ENCODE peak calls at places on chromosomes 4 and X, in ten cellular contexts. K, T, F, Z, Y, U, B, C, O and V are unnamed samples. For H3K36me3, the result is how much of the 10 kb centered on the place peaks cover.

GRCh38 chr4:67744561-67745283 is 9.5 kb downstream of the GNRHR start:
- DNase-seq in K (peak), T (no peak), F (no peak), Z (no peak), Y (no peak), U (no peak), B (no peak), C (no peak), O (no peak), V (no peak)

GRCh38 chrX:153820601-153821000 is 9.7 kb downstream of the PDZD4 start:
- DNase-seq in K (no peak), T (no peak), F (no peak), Z (no peak), Y (no peak), U (peak), B (no peak), C (no peak), O (no peak), V (no peak)

GRCh38 chr4:165009493-165010227 is 22.1 kb upstream of the TRIM60 start:
- DNase-seq in K (no peak), T (no peak), F (no peak), Z (no peak), Y (no peak), U (no peak), B (no peak), C (no peak), O (no peak), V (no peak)

GRCh38 chr4:186723207-186724047 is at the start of gene FAT1:
- DNase-seq in K (peak), T (peak), F (peak), Z (peak), Y (no peak), U (no peak), B (peak), C (peak), O (peak), V (peak)

GRCh38 chr4:108166441-108167315 is 2.1 kb downstream of the LEF1 start:
- DNase-seq in K (no peak), T (peak), F (peak), Z (no peak), Y (no peak), U (peak), B (no peak), C (no peak), O (peak), V (peak)

GRCh38 chr4:63349674-63350025 is 1059.6 kb downstream of the TECRL start:
- DNase-seq in K (no peak), T (peak), F (no peak), Z (no peak), Y (no peak), U (no peak), B (no peak), C (no peak), O (no peak), V (no peak)

GRCh38 chr4:153521995-153522799 is 56.0 kb downstream of the TMEM131L start:
- DNase-seq in K (no peak), T (no peak), F (no peak), Z (no peak), Y (no peak), U (no peak), B (no peak), C (no peak), O (no peak), V (no peak)

GRCh38 chr4:78584863-78585576 is 33.5 kb downstream of the ANXA3 start:
- DNase-seq in K (peak), T (no peak), F (no peak), Z (no peak), Y (no peak), U (no peak), B (no peak), C (no peak), O (no peak), V (no peak)

GRCh38 chr4:169404959-169405358 is 134.2 kb upstream of the SH3RF1 start:
- DNase-seq in K (peak), T (no peak), F (no peak), Z (no peak), Y (no peak), U (no peak), B (no peak), C (no peak), O (no peak), V (no peak)

GRCh38 chr4:158649111-158649680 is 22.5 kb downstream of the C4orf46 start:
- DNase-seq in K (no peak), T (peak), F (no peak), Z (no peak), Y (no peak), U (no peak), B (no peak), C (no peak), O (no peak), V (no peak)

GRCh38 chr4:81152839-81153713 is 61.9 kb downstream of the PRKG2 start:
- DNase-seq in K (no peak), T (no peak), F (no peak), Z (no peak), Y (no peak), U (no peak), B (no peak), C (no peak), O (no peak), V (no peak)

GRCh38 chr4:48093949-48094550 is 40.0 kb downstream of the TXK start:
- DNase-seq in K (peak), T (no peak), F (no peak), Z (no peak), Y (no peak), U (no peak), B (no peak), C (no peak), O (peak), V (peak)

GRCh38 chr4:90419124-90419711 is 292.0 kb downstream of the CCSER1 start:
- DNase-seq in K (peak), T (no peak), F (no peak), Z (no peak), Y (no peak), U (no peak), B (no peak), C (no peak), O (no peak), V (no peak)

GRCh38 chrX:80432863-80433262 is 12.6 kb downstream of the TENT5D start:
- DNase-seq in K (no peak), T (no peak), F (no peak), Z (no peak), Y (no peak), U (no peak), B (no peak), C (no peak), O (no peak), V (no peak)

GRCh38 chrX:20693071-20693470 is 426.4 kb upstream of the RPS6KA3 start:
- DNase-seq in K (no peak), T (no peak), F (no peak), Z (no peak), Y (no peak), U (no peak), B (no peak), C (no peak), O (no peak), V (peak)

GRCh38 chrX:111181883-111182400 is 86.0 kb downstream of the PAK3 start:
- DNase-seq in K (no peak), T (peak), F (no peak), Z (no peak), Y (no peak), U (no peak), B (no peak), C (no peak), O (no peak), V (no peak)

GRCh38 chr4:110129544-110129943 is 68.9 kb downstream of the ELOVL6 start:
- DNase-seq in K (no peak), T (no peak), F (no peak), Z (no peak), Y (no peak), U (no peak), B (no peak), C (no peak), O (no peak), V (no peak)

GRCh38 chr4:170741856-170742255 is 652.1 kb upstream of the AADAT start:
- DNase-seq in K (no peak), T (no peak), F (no peak), Z (no peak), Y (no peak), U (no peak), B (no peak), C (no peak), O (no peak), V (no peak)

GRCh38 chrX:102067966-102068723 is 57.3 kb upstream of the TCEAL2 start:
- DNase-seq in K (peak), T (peak), F (no peak), Z (no peak), Y (no peak), U (no peak), B (no peak), C (no peak), O (peak), V (peak)

GRCh38 chr4:61336911-61337310 is 136.8 kb downstream of the ADGRL3 start:
- DNase-seq in K (no peak), T (no peak), F (no peak), Z (no peak), Y (no peak), U (no peak), B (no peak), C (no peak), O (peak), V (no peak)

GRCh38 chr4:47167391-47167790 is 136.0 kb downstream of the GABRB1 start:
- DNase-seq in K (no peak), T (no peak), F (no peak), Z (no peak), Y (no peak), U (no peak), B (no peak), C (no peak), O (no peak), V (no peak)

GRCh38 chr4:104728380-104729122 is 233.9 kb upstream of the CXXC4 start:
- DNase-seq in K (peak), T (no peak), F (no peak), Z (no peak), Y (no peak), U (no peak), B (no peak), C (peak), O (no peak), V (peak)

GRCh38 chrX:6432211-6432610 is 102.7 kb downstream of the VCX3A start:
- DNase-seq in K (no peak), T (no peak), F (no peak), Z (no peak), Y (no peak), U (no peak), B (no peak), C (no peak), O (no peak), V (no peak)

GRCh38 chr4:156805696-156806095 is 165.9 kb downstream of the PDGFC start:
- DNase-seq in K (no peak), T (no peak), F (no peak), Z (no peak), Y (no peak), U (no peak), B (no peak), C (no peak), O (no peak), V (no peak)

GRCh38 chr4:115234405-115235093 is 121.1 kb upstream of the NDST4 start:
- DNase-seq in K (no peak), T (no peak), F (no peak), Z (no peak), Y (no peak), U (no peak), B (no peak), C (no peak), O (no peak), V (no peak)

GRCh38 chr4:130985371-130985770 is 1889.4 kb downstream of the C4orf33 start:
- DNase-seq in K (no peak), T (no peak), F (no peak), Z (no peak), Y (no peak), U (no peak), B (no peak), C (no peak), O (no peak), V (no peak)

GRCh38 chr4:13371050-13371449 is 113.1 kb downstream of the RAB28 start:
- DNase-seq in K (no peak), T (no peak), F (no peak), Z (no peak), Y (no peak), U (no peak), B (no peak), C (no peak), O (no peak), V (no peak)

GRCh38 chrX:54807524-54808108 is at the start of gene MAGED2:
- DNase-seq in K (peak), T (peak), F (peak), Z (peak), Y (no peak), U (peak), B (no peak), C (no peak), O (peak), V (peak)

GRCh38 chr4:105474110-105474518 is 252 bp upstream of the PPA2 start:
- DNase-seq in K (peak), T (peak), F (no peak), Z (peak), Y (peak), U (no peak), B (peak), C (peak), O (peak), V (peak)

GRCh38 chrX:148381603-148382002 is 118.8 kb upstream of the AFF2 start:
- DNase-seq in K (no peak), T (no peak), F (no peak), Z (no peak), Y (no peak), U (no peak), B (no peak), C (no peak), O (no peak), V (no peak)

GRCh38 chr4:78185117-78185516 is 128.0 kb downstream of the FRAS1 start:
- DNase-seq in K (no peak), T (no peak), F (no peak), Z (no peak), Y (no peak), U (no peak), B (no peak), C (no peak), O (no peak), V (no peak)

GRCh38 chr4:173237722-173238121 is 69.1 kb downstream of the GALNT7 start:
- DNase-seq in K (no peak), T (no peak), F (no peak), Z (no peak), Y (no peak), U (no peak), B (no peak), C (no peak), O (no peak), V (no peak)

GRCh38 chr4:36427696-36428095 is 146.3 kb downstream of the DTHD1 start:
- DNase-seq in K (no peak), T (no peak), F (no peak), Z (no peak), Y (no peak), U (no peak), B (no peak), C (no peak), O (no peak), V (no peak)

GRCh38 chr4:65559270-65559669 is 111.0 kb downstream of the EPHA5 start:
- DNase-seq in K (no peak), T (no peak), F (no peak), Z (no peak), Y (no peak), U (no peak), B (no peak), C (no peak), O (no peak), V (no peak)

GRCh38 chr4:184066584-184067300 is 150.9 kb downstream of the ENPP6 start:
- DNase-seq in K (no peak), T (no peak), F (no peak), Z (no peak), Y (no peak), U (no peak), B (no peak), C (peak), O (peak), V (peak)
- H3K36me3 ChIP-seq in K (under half), T (under half), F (under half), Z (under half), Y (under half), U (under half), B (under half), C (under half), O (under half), V (under half)

DNA sequence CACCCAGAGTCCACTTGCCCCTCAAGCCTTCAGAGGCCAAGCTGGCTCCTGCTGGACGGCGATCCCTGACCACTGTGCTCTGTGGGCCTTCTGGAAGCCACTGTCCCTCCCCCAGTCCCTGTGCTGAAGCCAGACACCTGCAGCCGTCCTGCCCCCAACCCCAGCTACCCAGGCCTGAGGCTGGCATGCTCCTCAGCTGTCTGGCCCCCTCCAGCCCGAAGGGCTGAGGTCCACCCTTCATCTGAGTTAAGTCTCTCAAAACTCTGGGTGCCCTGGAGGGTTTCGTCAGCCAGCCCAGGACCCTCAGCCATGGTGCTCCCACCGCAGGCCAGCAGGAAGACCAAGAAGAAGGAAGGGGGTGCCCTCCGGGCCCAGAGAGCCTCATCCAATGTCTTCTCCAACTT is 4.0 kb downstream of the MYL5 start:
- DNase-seq in K (no peak), T (no peak), F (no peak), Z (no peak), Y (peak), U (peak), B (no peak), C (no peak), O (no peak), V (no peak)
- TF ChIP-seq POLR2A in K (no peak), T (no peak), F (peak), Z (no peak), Y (no peak), U (no peak), B (no peak), C (no peak), O (no peak), V (no peak)

GRCh38 chr4:898869-899555 is 33.1 kb downstream of the GAK start:
- DNase-seq in K (no peak), T (no peak), F (no peak), Z (no peak), Y (no peak), U (no peak), B (no peak), C (no peak), O (no peak), V (no peak)

GRCh38 chr4:900721-901120 is 31.4 kb downstream of the GAK start:
- DNase-seq in K (no peak), T (no peak), F (no peak), Z (no peak), Y (no peak), U (no peak), B (no peak), C (no peak), O (no peak), V (no peak)

GRCh38 chr4:899556-899906 is 32.6 kb downstream of the GAK start:
- DNase-seq in K (no peak), T (no peak), F (no peak), Z (no peak), Y (no peak), U (no peak), B (no peak), C (no peak), O (no peak), V (no peak)

GRCh38 chr4:901192-901910 is 30.8 kb downstream of the GAK start:
- DNase-seq in K (no peak), T (peak), F (no peak), Z (no peak), Y (no peak), U (no peak), B (no peak), C (no peak), O (no peak), V (no peak)

GRCh38 chr4:900073-900472 is 32.0 kb downstream of the GAK start:
- DNase-seq in K (no peak), T (no peak), F (no peak), Z (no peak), Y (no peak), U (no peak), B (no peak), C (no peak), O (no peak), V (no peak)
- H3K36me3 ChIP-seq in K (half or more), T (under half), F (half or more), Z (under half), Y (half or more), U (half or more), B (under half), C (under half), O (under half), V (under half)

DNA sequence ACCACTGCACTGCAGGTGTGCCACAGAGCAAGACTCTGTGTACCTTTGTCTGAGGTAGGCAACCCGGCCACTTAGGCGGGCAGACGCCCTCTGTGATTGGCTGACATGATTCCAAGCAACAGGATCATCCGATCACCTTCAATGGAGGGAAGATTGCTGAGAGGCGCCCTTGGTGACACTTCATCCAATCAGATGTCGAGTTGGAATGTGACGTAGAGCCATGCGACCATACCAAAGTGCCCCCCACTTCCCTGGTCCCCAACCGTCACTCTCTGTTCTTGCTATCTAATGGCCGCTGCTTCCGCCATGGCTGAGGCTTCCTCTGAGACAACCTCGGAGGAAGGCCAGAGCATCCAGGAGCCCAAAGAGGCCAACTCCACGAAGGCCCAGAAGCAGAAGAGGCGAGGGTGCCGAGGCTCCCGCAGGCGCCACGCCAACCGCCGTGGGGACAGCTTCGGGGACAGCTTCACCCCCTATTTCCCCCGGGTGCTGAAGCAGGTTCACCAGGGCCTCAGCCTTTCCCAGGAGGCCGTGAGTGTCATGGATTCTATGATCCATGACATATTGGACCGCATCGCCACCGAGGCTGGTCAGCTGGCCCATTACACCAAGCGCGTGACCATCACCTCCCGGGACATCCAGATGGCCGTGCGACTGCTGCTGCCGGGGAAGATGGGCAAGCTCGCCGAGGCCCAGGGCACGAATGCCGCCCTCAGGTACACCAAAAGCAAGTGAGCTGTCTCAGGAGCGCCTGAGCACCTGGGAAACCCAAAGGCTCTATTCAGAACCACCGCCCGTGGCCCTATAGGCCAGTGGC is at the start of gene H2BW2:
- DNase-seq in K (no peak), T (peak), F (no peak), Z (no peak), Y (no peak), U (peak), B (no peak), C (no peak), O (no peak), V (no peak)
- TF ChIP-seq POLR2A in K (no peak), T (no peak), F (no peak), Z (no peak), Y (no peak), U (no peak), B (no peak), C (no peak), O (no peak), V (no peak)

GRCh38 chrX:39298821-39299220 is 497.6 kb downstream of the MID1IP1 start:
- DNase-seq in K (no peak), T (no peak), F (no peak), Z (no peak), Y (no peak), U (no peak), B (no peak), C (no peak), O (no peak), V (no peak)

GRCh38 chrX:39299615-39300014 is 498.4 kb downstream of the MID1IP1 start:
- DNase-seq in K (no peak), T (no peak), F (no peak), Z (no peak), Y (no peak), U (no peak), B (no peak), C (no peak), O (no peak), V (no peak)

GRCh38 chrX:39302838-39303237 is 501.6 kb downstream of the MID1IP1 start:
- DNase-seq in K (no peak), T (no peak), F (no peak), Z (no peak), Y (no peak), U (no peak), B (no peak), C (no peak), O (no peak), V (no peak)

GRCh38 chrX:39304746-39305145 is 503.5 kb downstream of the MID1IP1 start:
- DNase-seq in K (no peak), T (no peak), F (no peak), Z (no peak), Y (no peak), U (no peak), B (no peak), C (no peak), O (no peak), V (no peak)

DNA sequence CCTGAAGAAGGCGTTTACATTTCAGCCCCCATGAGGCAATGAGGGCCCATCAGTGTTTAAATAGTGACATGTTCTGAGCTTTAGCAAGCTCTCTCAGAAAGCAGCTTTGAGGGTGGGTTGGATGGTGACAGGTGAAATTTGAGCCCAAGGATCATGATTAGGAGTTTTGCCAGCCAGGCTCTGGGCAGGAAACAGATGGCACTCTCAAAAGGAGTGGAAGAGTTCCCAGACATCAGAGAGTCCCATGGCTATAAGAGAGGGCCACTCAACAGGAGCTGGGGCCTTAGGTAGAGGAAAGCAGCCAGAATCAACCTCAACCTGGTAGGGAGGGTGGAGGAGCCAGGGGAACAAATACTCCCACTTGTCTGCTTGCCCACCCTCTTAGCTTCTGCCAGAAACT is 499.8 kb downstream of the MID1IP1 start:
- DNase-seq in K (no peak), T (no peak), F (no peak), Z (no peak), Y (no peak), U (no peak), B (no peak), C (no peak), O (no peak), V (no peak)
- H3K36me3 ChIP-seq in K (under half), T (under half), F (under half), Z (under half), Y (under half), U (under half), B (under half), C (under half), O (under half), V (under half)